ENCODE peak calls at places on chromosomes 12 and 14, in seven cellular contexts. One of them, this sample, is unnamed.

GRCh38 chr12:90393654-90394053 is 561.3 kb downstream of the CCER1 start:
- DNase-seq in astrocyte of the cerebellum: no peak
- DNase-seq in Calu3: no peak
- DNase-seq in HT-29: no peak
- DNase-seq in RKO: no peak
- DNase-seq in lower lobe of right lung: no peak
- DNase-seq in HS-5: no peak
- DNase-seq in this sample: no peak

GRCh38 chr12:100329800-100330199 is 27.1 kb upstream of the SLC17A8 start:
- DNase-seq in astrocyte of the cerebellum: no peak
- DNase-seq in HS-5: no peak
- DNase-seq in Calu3: no peak
- DNase-seq in HT-29: no peak
- DNase-seq in RKO: no peak
- DNase-seq in lower lobe of right lung: no peak
- DNase-seq in this sample: no peak

GRCh38 chr14:23101213-23101970 is 3.4 kb downstream of the CIROP start:
- DNase-seq in lower lobe of right lung: no peak
- DNase-seq in astrocyte of the cerebellum: no peak
- DNase-seq in Calu3: no peak
- DNase-seq in HS-5: no peak
- DNase-seq in RKO: no peak
- DNase-seq in HT-29: no peak
- DNase-seq in this sample: no peak

GRCh38 chr14:104334812-104335161 is 196.4 kb downstream of the KIF26A start:
- DNase-seq in HS-5: no peak
- DNase-seq in RKO: no peak
- DNase-seq in lower lobe of right lung: peak
- DNase-seq in astrocyte of the cerebellum: no peak
- DNase-seq in Calu3: no peak
- DNase-seq in HT-29: no peak
- DNase-seq in this sample: no peak

GRCh38 chr12:12466157-12466556 is 96.5 kb downstream of the DUSP16 start:
- DNase-seq in HT-29: no peak
- DNase-seq in astrocyte of the cerebellum: no peak
- DNase-seq in HS-5: no peak
- DNase-seq in lower lobe of right lung: no peak
- DNase-seq in RKO: no peak
- DNase-seq in Calu3: no peak
- DNase-seq in this sample: no peak

GRCh38 chr12:104722541-104723534 is 235.3 kb downstream of the SLC41A2 start:
- DNase-seq in Calu3: no peak
- DNase-seq in HS-5: no peak
- DNase-seq in RKO: no peak
- DNase-seq in HT-29: no peak
- DNase-seq in astrocyte of the cerebellum: no peak
- DNase-seq in lower lobe of right lung: no peak
- DNase-seq in this sample: peak

GRCh38 chr12:126248871-126249403 is 1183.7 kb downstream of the AACS start:
- DNase-seq in astrocyte of the cerebellum: no peak
- DNase-seq in RKO: no peak
- DNase-seq in HT-29: no peak
- DNase-seq in lower lobe of right lung: no peak
- DNase-seq in Calu3: no peak
- DNase-seq in HS-5: no peak
- DNase-seq in this sample: no peak

GRCh38 chr12:86772688-86773087 is 516.5 kb upstream of the MGAT4C start:
- DNase-seq in RKO: peak
- DNase-seq in HT-29: no peak
- DNase-seq in astrocyte of the cerebellum: peak
- DNase-seq in Calu3: no peak
- DNase-seq in HS-5: no peak
- DNase-seq in lower lobe of right lung: no peak
- DNase-seq in this sample: no peak

GRCh38 chr14:83867871-83868270 is 1662.1 kb upstream of the FLRT2 start:
- DNase-seq in Calu3: no peak
- DNase-seq in lower lobe of right lung: no peak
- DNase-seq in HS-5: no peak
- DNase-seq in RKO: no peak
- DNase-seq in HT-29: no peak
- DNase-seq in astrocyte of the cerebellum: no peak
- DNase-seq in this sample: peak

This sample was measured in thyroid gland.